ENCODE peak calls at places on chromosomes 13 and 19, in four cellular contexts. V, I, J and D are unnamed samples.

GRCh38 chr19:35731779-35732405 is 10.4 kb downstream of the IGFLR1 start:
- DNase-seq in I (no peak), V (no peak), J (no peak), D (no peak)

GRCh38 chr13:94315188-94315587 is 164.3 kb downstream of the DCT start:
- DNase-seq in V (no peak), I (no peak), J (no peak), D (no peak)

GRCh38 chr13:72782717-72783116 is 784 bp downstream of the PIBF1 start:
- DNase-seq in J (no peak), V (peak), I (no peak), D (no peak)

GRCh38 chr13:44212633-44213387 is 160.8 kb upstream of the SERP2 start:
- DNase-seq in V (no peak), I (no peak), J (no peak), D (no peak)

GRCh38 chr13:105278797-105279425 is 1256.6 kb downstream of the EFNB2 start:
- DNase-seq in J (peak), I (no peak), V (no peak), D (no peak)

GRCh38 chr13:85665286-85665685 is 133.9 kb downstream of the SLITRK6 start:
- DNase-seq in I (no peak), J (no peak), V (no peak), D (no peak)

GRCh38 chr19:7242601-7243258 is 51.5 kb downstream of the INSR start:
- DNase-seq in J (no peak), V (no peak), I (no peak), D (peak)

GRCh38 chr13:111046590-111047141 is 68.4 kb upstream of the ARHGEF7 start:
- DNase-seq in J (no peak), V (peak), I (no peak), D (peak)

GRCh38 chr13:32107474-32107873 is 75.9 kb downstream of the FRY start:
- DNase-seq in V (no peak), I (no peak), J (no peak), D (no peak)

GRCh38 chr19:15197275-15198005 is 3.4 kb downstream of the NOTCH3 start:
- DNase-seq in I (no peak), J (no peak), V (no peak), D (no peak)

GRCh38 chr19:3599776-3600183 is 6.9 kb downstream of the TBXA2R start:
- DNase-seq in J (peak), I (no peak), V (no peak), D (no peak)

GRCh38 chr19:20357921-20358320 is 190.9 kb downstream of the ZNF486 start:
- DNase-seq in V (no peak), J (no peak), I (no peak), D (no peak)

GRCh38 chr13:100707818-100708740 is 33.5 kb upstream of the TMTC4 start:
- DNase-seq in V (no peak), J (no peak), I (no peak), D (no peak)

GRCh38 chr19:55683449-55684261 is 8.6 kb downstream of the EPN1 start:
- DNase-seq in J (no peak), I (peak), V (no peak), D (no peak)

GRCh38 chr19:47157455-47158321 is 27.1 kb downstream of the SAE1 start:
- DNase-seq in V (no peak), I (no peak), J (peak), D (no peak)

GRCh38 chr19:55700813-55701212 is 25.8 kb downstream of the EPN1 start:
- DNase-seq in V (no peak), I (no peak), J (no peak), D (no peak)

GRCh38 chr19:8884416-8884815 is 52.2 kb downstream of the MBD3L1 start:
- DNase-seq in J (no peak), V (no peak), I (no peak), D (no peak)

GRCh38 chr19:3816566-3817218 is 30.5 kb upstream of the MATK start:
- DNase-seq in I (no peak), J (no peak), V (no peak), D (no peak)

GRCh38 chr13:39536906-39537305 is 66.1 kb downstream of the LHFPL6 start:
- DNase-seq in I (no peak), V (no peak), J (no peak), D (no peak)

GRCh38 chr19:53086949-53087348 is 16.3 kb downstream of the ZNF160 start:
- DNase-seq in I (no peak), V (no peak), J (no peak), D (no peak)

GRCh38 chr19:35348909-35349611 is 1.4 kb downstream of the FFAR1 start:
- DNase-seq in V (no peak), I (no peak), J (peak), D (no peak)

GRCh38 chr13:106468207-106468606 is 67.3 kb downstream of the EFNB2 start:
- DNase-seq in J (no peak), I (no peak), V (no peak), D (no peak)

GRCh38 chr13:37139356-37139755 is 33.9 kb upstream of the CSNK1A1L start:
- DNase-seq in I (no peak), V (no peak), J (no peak), D (no peak)

GRCh38 chr19:40147693-40148347 is 43.4 kb upstream of the MAP3K10 start:
- DNase-seq in V (no peak), I (no peak), J (no peak), D (no peak)

GRCh38 chr13:34308725-34309124 is 490.8 kb downstream of the RFC3 start:
- DNase-seq in V (no peak), J (no peak), I (no peak), D (no peak)

GRCh38 chr19:11197291-11198174 is at the start of gene KANK2:
- DNase-seq in I (peak), J (peak), V (peak), D (peak)

GRCh38 chr13:50127017-50127725 is 111.9 kb downstream of the KCNRG start:
- DNase-seq in I (no peak), V (no peak), J (peak), D (no peak)

GRCh38 chr19:384801-385169 is 24.2 kb downstream of the C2CD4C start:
- DNase-seq in I (no peak), J (no peak), V (no peak), D (no peak)

GRCh38 chr13:30910676-30911075 is 4.6 kb downstream of the MEDAG start:
- DNase-seq in J (no peak), I (no peak), V (no peak), D (no peak)

GRCh38 chr13:50529154-50529882 is 314.2 kb downstream of the DLEU7 start:
- DNase-seq in I (no peak), J (no peak), V (no peak), D (no peak)

GRCh38 chr19:40907968-40908735 is 26.1 kb upstream of the CYP2A7 start:
- DNase-seq in V (peak), J (peak), I (no peak), D (no peak)

GRCh38 chr13:73730014-73730413 is 404.2 kb downstream of the KLF12 start:
- DNase-seq in I (no peak), V (no peak), J (no peak), D (no peak)

GRCh38 chr19:45999653-46000121 is 4.4 kb downstream of the CCDC61 start:
- DNase-seq in I (no peak), V (peak), J (peak), D (no peak)

GRCh38 chr19:12779162-12779993 is 4.0 kb upstream of the HOOK2 start:
- DNase-seq in J (no peak), V (peak), I (peak), D (no peak)
- TF ChIP-seq KDM1A in J (no peak), V (no peak), I (no peak), D (no peak)

DNA sequence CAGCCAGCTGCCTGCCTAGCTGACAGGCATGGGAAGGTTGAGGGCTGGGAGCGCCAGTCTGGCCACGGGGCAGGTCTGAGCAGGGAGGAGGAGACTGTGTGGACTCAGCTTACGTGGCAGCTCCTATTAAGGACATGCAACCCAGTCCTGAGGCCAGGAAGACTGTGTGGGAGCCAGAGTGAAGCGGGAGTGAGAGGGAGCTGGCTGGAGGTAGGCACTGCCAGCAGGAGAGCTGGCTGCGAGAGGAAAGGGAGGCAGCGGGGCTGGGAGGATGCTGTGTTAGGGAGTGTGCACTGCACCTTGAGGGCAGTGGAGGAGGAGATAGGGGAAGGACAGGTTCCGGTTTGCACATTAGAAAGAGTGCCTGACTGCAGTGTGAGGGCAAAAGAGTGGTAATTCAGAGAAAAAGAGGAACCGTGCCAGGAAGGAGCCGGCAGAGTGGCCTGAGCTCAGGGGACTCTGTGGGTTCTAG is 99.2 kb downstream of the SLC7A1 start:
- DNase-seq in J (no peak), I (no peak), V (no peak), D (no peak)
- TF ChIP-seq TAF1 in J (no peak), I (no peak), V (no peak), D (no peak)

GRCh38 chr13:95573226-95573625 is 20.7 kb downstream of the CLDN10 start:
- DNase-seq in J (no peak), V (no peak), I (no peak), D (no peak)
- TF ChIP-seq SIN3A in J (no peak), V (no peak), I (no peak), D (no peak)

DNA sequence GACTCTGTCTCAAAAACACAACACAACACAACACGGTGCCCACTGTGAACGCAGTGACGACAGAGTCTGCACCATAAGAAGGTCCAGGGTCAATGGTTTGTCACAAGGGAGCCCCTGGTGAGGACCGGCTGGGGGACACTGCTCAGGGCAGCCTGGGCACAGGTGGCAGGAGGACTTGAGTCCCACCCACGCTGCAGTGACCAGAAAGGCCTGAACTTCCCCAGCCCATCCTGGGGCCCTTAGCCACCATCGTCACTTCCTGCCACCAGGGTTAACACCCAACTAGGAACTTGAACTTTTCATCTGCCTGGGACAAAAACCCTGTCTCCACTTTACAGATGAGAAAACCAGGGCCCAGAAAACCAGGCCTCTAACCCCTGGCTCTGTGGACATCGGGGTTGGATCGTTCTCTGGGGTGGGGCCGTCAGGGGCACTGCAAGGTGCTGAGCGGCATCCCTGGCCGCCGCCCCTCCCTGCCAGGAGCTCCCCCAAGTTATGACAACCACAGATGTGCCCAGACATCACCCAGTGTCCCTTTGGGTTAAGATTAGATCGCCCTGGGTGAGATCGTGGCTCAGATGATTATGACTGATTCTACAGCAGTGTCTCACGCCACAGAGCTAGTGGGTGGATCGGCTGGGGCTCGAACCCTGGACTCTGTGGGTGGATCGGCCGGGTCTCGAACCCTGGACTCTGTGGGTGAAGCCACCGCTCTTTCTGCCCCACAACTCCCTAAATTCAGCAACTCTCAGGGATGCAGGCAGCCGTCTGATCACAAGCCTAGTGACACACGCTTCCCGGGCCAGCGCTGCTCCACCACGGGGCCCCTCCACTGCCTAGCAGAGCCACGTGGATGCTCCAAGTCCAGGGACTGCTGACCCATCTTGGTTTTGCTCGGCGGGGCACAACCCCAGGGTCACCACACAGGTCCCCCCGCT is 14.0 kb downstream of the MOB3A start:
- DNase-seq in I (no peak), V (no peak), J (no peak), D (no peak)
- TF ChIP-seq KDM1A in I (no peak), V (no peak), J (no peak), D (no peak)

DNA sequence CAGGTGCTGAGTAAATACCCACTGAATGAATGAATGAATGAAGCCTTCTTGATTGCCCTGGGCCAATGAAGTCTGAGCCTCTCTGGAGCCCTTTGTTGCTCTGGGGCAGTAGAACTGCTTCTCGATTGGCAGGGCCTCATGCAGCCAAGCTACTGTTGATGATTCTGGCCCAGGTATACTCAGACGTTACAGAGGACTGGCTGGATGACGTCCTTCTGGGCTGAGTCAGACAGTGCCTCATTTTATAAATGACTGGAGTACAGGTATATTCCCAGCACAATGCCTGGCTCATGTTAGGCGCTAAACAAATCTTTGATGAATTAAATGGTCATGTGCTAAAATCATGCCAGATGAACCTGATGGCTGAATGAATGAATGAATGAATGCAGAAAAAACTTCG is 243.8 kb upstream of the MAB21L1 start:
- DNase-seq in V (no peak), I (no peak), J (no peak), D (no peak)
- TF ChIP-seq TAF1 in V (no peak), I (no peak), J (no peak), D (no peak)

DNA sequence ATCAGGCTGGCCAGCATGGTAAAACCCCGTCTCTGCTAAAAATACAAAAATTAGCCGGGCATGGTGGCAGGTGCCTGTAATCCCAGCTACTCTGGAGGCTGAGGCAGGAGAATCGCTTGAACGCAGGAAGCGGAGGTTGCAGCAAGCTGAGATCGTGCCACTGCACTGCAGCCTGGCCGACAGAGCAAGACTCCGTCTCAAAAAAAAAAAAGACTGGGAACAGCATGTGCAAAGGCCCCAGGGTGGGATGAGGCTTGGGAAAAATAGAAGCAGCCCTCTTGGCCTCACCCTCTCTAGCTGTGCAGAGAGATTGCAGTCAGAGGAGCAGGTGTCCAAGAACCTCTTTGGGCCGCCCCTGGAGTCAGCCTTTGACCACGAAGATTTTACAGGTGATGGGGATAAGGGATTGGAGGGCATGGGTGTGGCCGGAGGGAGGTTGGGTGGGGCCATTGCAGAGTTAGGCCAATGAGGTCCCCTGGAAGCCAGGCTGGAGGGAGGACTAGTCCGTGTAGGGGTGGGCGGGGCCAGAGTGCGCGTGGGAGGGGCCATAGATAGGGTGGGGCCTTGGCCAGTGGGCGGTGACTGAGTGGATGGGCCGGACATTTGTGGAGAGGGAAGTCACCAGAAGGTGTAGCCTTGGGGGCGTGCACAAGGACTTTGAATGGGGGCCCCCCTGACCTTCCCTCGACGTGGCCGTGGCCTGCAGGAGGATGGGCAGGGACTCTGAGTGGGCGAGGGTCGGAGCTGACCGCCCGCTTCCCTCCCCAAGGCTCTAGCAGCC is 16.9 kb upstream of the B3GNT3 start:
- DNase-seq in I (peak), V (peak), J (peak), D (no peak)
- TF ChIP-seq SIN3A in I (no peak), V (no peak), J (no peak), D (no peak)

GRCh38 chr19:5129691-5130090 is 160.8 kb downstream of the KDM4B start:
- DNase-seq in I (no peak), V (no peak), J (no peak), D (no peak)

GRCh38 chr19:5126498-5127223 is 157.7 kb downstream of the KDM4B start:
- DNase-seq in I (no peak), J (no peak), V (no peak), D (no peak)

GRCh38 chr19:5127710-5128109 is 158.8 kb downstream of the KDM4B start:
- DNase-seq in I (no peak), J (no peak), V (no peak), D (no peak)

GRCh38 chr19:5128932-5129389 is 160.0 kb downstream of the KDM4B start:
- DNase-seq in I (no peak), V (no peak), J (no peak), D (no peak)

DNA sequence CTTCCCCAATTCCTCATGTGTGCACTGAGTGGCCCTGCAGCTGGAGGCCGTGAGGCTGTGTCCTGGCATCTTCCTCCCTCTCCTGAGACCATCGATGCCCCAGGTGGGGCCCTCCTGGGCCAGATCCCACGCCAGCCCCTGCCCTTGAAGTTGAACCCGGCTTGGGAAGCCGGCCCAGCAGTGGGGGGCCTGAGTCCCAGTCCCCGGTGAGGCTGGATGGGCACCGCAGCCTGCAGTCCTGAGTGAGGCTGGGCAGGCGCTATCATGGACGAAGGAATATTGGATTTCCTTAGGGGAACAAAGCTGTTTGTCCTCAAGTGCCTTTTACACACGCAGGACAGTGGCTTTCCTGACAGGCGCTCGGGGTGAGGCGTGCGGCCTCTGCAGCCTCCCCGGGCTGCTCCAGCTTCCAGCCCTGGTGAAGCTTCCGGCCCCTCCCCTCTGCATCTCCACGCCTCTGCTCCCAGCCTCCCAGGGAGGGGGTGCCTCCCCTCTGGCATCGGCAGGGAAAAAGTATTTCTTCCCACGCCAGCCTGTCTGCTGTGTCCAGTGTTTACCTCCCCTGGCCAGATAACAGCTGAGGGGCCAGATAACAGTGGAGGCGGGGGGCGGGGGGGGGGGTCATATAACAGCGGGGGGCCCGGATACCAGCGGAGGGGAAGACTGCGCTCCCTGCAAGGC is 159.5 kb downstream of the KDM4B start:
- DNase-seq in V (peak), J (no peak), I (no peak), D (no peak)
- TF ChIP-seq KDM1A in V (no peak), J (no peak), I (no peak), D (no peak)

GRCh38 chr13:24184265-24184841 is 23.8 kb downstream of the SPATA13 start:
- DNase-seq in I (peak), V (no peak), J (no peak), D (no peak)
- TF ChIP-seq TAF1 in I (no peak), V (no peak), J (no peak), D (no peak)